ENCODE peak calls at places on chromosome 19, in ten cellular contexts. R is RWPE1, K is GM12864, U is mesothelial cell of epicardium, X is fibroblast of mammary gland, N is endodermal cell, Y is left ventricle myocardium inferior, J is tibial artery, A is ovary, Z is SK-N-SH. C is an unnamed sample.

GRCh38 chr19:48713041-48713863 is 6.3 kb downstream of the MAMSTR start:
- DNase-seq in J (no peak), U (no peak), Y (no peak), K (no peak), A (peak; percentile 55), N (peak; percentile 88), Z (peak; percentile 59), R (no peak), X (no peak), C (no peak)

GRCh38 chr19:13095934-13096890 is 6.4 kb downstream of the LYL1 start:
- DNase-seq in N (peak; percentile 92), Z (peak; percentile 86), R (no peak), J (no peak), U (no peak), A (peak; percentile 57), Y (no peak), X (no peak), K (no peak), C (no peak)

GRCh38 chr19:1851581-1852293 is 3.5 kb upstream of the REXO1 start:
- DNase-seq in U (no peak), N (no peak), J (no peak), A (no peak), R (no peak), X (no peak), K (no peak), Z (no peak), Y (no peak), C (peak; percentile 77)

GRCh38 chr19:51079486-51080110 is 3.1 kb downstream of the KLK14 start:
- DNase-seq in N (no peak), J (no peak), A (no peak), Z (no peak), U (no peak), R (peak; percentile 30), Y (peak; percentile 75), X (peak; percentile 16), K (no peak), C (no peak)

GRCh38 chr19:15913830-15914229 is 16.0 kb upstream of the CYP4F2 start:
- DNase-seq in N (no peak), Z (no peak), K (no peak), Y (no peak), U (no peak), A (no peak), J (no peak), R (no peak), X (no peak), C (no peak)

GRCh38 chr19:46495789-46496099 is at the start of gene PNMA8B:
- DNase-seq in Z (peak; percentile 99), K (no peak), N (peak; percentile 97), A (peak; percentile 85), Y (peak; percentile 63), J (peak; percentile 69), X (no peak), U (peak; percentile 90), R (peak; percentile 51), C (no peak)

GRCh38 chr19:12840091-12841079 is 2.1 kb downstream of the MAST1 start:
- DNase-seq in K (no peak), U (peak; percentile 57), A (peak; percentile 64), Z (peak; percentile 90), J (no peak), R (peak; percentile 94), N (peak; percentile 100), X (peak; percentile 74), Y (peak; percentile 25), C (peak; percentile 81)

GRCh38 chr19:38658462-38659306 is 11.2 kb downstream of the ACTN4 start:
- DNase-seq in U (no peak), X (peak; percentile 100), N (no peak), A (no peak), Z (no peak), Y (no peak), K (no peak), J (peak; percentile 82), R (peak; percentile 91), C (no peak)

GRCh38 chr19:16366433-16367268 is 42.0 kb downstream of the KLF2 start:
- DNase-seq in Z (no peak), K (peak; percentile 85), A (no peak), Y (no peak), X (no peak), R (no peak), J (no peak), N (no peak), U (no peak), C (peak; percentile 78)

GRCh38 chr19:11481777-11482383 is 1.0 kb upstream of the ELAVL3 start:
- DNase-seq in K (peak; percentile 55), X (peak; percentile 81), N (peak; percentile 95), R (peak; percentile 90), Z (peak; percentile 93), A (no peak), J (peak; percentile 83), Y (peak; percentile 67), U (no peak), C (peak; percentile 97)

GRCh38 chr19:12611361-12611699 is 610 bp downstream of the ZNF791 start:
- DNase-seq in U (peak; percentile 40), Y (peak; percentile 66), A (peak; percentile 72), X (peak; percentile 71), K (no peak), R (peak; percentile 78), Z (peak; percentile 81), J (peak; percentile 92), N (peak; percentile 86), C (no peak)

GRCh38 chr19:17292301-17293074 is 10.7 kb downstream of the ABHD8 start:
- DNase-seq in A (peak; percentile 86), K (peak; percentile 69), X (peak; percentile 91), N (peak; percentile 95), Y (peak; percentile 66), J (peak; percentile 85), Z (peak; percentile 93), R (peak; percentile 96), U (peak; percentile 71), C (peak; percentile 98)

DNA sequence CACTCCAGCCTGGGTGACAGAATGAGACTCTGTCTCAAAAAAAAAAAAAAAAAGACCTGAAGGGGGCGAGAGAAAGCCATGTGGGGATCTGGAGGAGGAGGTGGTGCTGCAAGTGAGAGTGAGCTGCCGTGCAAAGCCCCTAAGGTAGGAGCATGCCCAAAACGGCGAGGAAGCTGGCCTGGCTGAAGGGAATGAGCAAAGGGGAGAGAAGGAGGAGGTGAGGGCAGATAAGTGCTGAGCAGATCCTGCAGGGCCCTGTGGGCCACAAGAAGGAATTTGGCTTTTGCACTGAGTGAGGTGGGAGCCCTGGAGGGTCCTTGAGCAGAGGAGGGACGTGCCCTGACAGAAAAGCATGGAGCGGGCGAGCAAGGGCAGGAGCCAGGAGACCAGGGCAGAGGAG is 19.4 kb upstream of the ADGRE5 start:
- DNase-seq in X (peak; percentile 47), N (peak; percentile 84), K (no peak), U (no peak), J (no peak), Z (peak; percentile 63), R (no peak), A (no peak), Y (no peak), C (peak; percentile 48)
- TF ChIP-seq CTCF in X (peak; percentile 29), N (peak; percentile 60), K (peak; percentile 41), U (no peak), J (no peak), Z (peak; percentile 31), R (no peak), A (no peak), Y (peak; percentile 21), C (peak; percentile 33)

GRCh38 chr19:5005096-5005495 is 36.2 kb downstream of the KDM4B start:
- DNase-seq in A (no peak), Y (no peak), Z (no peak), N (no peak), J (no peak), R (no peak), K (no peak), U (no peak), X (no peak), C (no peak)

GRCh38 chr19:5000120-5000611 is 31.3 kb downstream of the KDM4B start:
- DNase-seq in U (no peak), N (no peak), A (no peak), R (no peak), K (no peak), Y (no peak), Z (no peak), X (no peak), J (no peak), C (no peak)

GRCh38 chr19:5002143-5002542 is 33.2 kb downstream of the KDM4B start:
- DNase-seq in J (no peak), X (peak; percentile 82), A (no peak), U (no peak), Y (no peak), Z (no peak), K (no peak), N (no peak), R (no peak), C (no peak)

GRCh38 chr19:5003781-5004180 is 34.9 kb downstream of the KDM4B start:
- DNase-seq in Y (no peak), U (no peak), A (no peak), N (no peak), J (no peak), K (no peak), R (no peak), X (no peak), Z (no peak), C (no peak)

GRCh38 chr19:5001547-5002131 is 32.7 kb downstream of the KDM4B start:
- DNase-seq in Z (peak; percentile 69), Y (no peak), N (peak; percentile 81), A (no peak), R (peak; percentile 30), J (no peak), K (no peak), X (peak; percentile 88), U (no peak), C (peak; percentile 73)
- TF ChIP-seq CTCF in Z (peak; percentile 76), Y (peak; percentile 73), N (peak; percentile 91), A (no peak), R (no peak), J (peak; percentile 23), K (peak; percentile 73), X (peak; percentile 90), U (no peak), C (peak; percentile 73)

DNA sequence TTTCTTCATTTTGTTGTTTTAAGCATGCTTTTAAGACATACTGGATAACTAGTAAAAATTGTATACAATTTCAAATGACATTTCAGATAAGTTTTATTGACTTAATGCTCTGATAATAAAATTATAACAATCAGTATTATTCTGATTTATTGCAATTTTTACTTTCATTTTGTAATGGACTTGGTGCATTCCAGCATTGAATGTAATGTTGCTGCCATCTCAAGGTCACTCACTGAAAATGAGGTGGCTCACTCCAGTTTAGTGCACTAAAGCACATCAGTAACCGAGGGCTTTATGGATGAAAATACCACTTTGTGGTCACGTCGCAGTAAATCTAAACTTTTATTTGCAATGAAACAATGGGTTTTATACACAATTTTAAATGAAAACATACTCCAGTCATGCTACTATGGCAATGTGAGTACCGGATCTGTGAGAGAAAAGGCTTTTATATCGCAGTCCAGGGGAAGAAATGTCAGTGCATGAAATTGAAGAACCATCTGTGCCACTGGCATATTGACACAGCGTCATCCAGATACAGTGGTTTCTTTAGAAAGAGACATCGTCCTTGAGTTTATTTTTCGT is 20.7 kb upstream of the ZNF507 start:
- DNase-seq in R (no peak), K (no peak), X (no peak), N (no peak), J (no peak), Z (no peak), A (no peak), Y (no peak), U (no peak), C (no peak)
- TF ChIP-seq CTCF in R (peak; percentile 4), K (no peak), X (no peak), N (no peak), J (no peak), Z (peak; percentile 38), A (no peak), Y (no peak), U (no peak), C (no peak)

DNA sequence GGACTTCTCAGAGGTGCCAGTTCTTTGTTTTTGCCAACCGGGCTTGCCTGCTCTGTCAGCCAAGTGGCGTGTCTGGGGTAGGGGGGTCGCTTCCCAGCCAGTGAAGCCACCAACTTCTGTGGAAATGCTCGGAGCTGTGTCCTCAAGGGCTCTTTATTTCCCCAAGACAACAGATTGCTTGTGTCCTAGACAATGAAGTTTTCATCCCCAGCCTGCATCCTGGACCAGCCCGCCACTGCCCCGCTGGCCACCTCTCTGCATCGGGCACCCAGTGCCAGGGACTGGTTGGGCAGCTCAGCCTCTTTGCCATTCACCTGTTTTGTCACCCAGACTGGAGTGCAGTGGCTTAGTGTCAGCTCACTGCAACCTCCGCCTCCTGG is 3.7 kb downstream of the RAB11B start:
- DNase-seq in N (no peak), A (no peak), R (no peak), Y (no peak), U (no peak), J (no peak), K (no peak), Z (no peak), X (no peak), C (no peak)
- TF ChIP-seq CTCF in N (no peak), A (no peak), R (no peak), Y (no peak), U (no peak), J (no peak), K (no peak), Z (no peak), X (no peak), C (no peak)

C was measured in GM13977.